ENCODE peak calls at places on chromosome 6, in ten cellular contexts. Y is pancreas, D is AG04450, G is fibroblast of villous mesenchyme, J is RWPE1, S is mesothelial cell of epicardium, V is heart right ventricle, Z is H9, M is brain microvascular endothelial cell, H is psoas muscle. P is an unnamed sample.

GRCh38 chr6:139852067-139852466 is 477.6 kb upstream of the CITED2 start:
- DNase-seq in M (no peak), Y (no peak), Z (no peak), S (no peak), V (no peak), H (no peak), J (no peak), D (no peak), G (no peak), P (no peak)

GRCh38 chr6:53325785-53326184 is 23.0 kb downstream of the ELOVL5 start:
- DNase-seq in Z (no peak), D (no peak), G (no peak), S (no peak), M (no peak), V (no peak), J (no peak), Y (no peak), H (no peak), P (no peak)

GRCh38 chr6:41470341-41471063 is 75.7 kb upstream of the FOXP4 start:
- DNase-seq in Z (no peak), M (peak; percentile 51), H (peak; percentile 86), J (peak; percentile 40), S (no peak), Y (peak; percentile 17), D (no peak), V (no peak), G (peak; percentile 36), P (peak; percentile 39)

GRCh38 chr6:95266537-95267258 is 310.6 kb upstream of the MANEA start:
- DNase-seq in M (no peak), Z (no peak), S (no peak), V (no peak), Y (no peak), D (no peak), H (no peak), G (no peak), J (no peak), P (no peak)

GRCh38 chr6:35178932-35179832 is 34.6 kb upstream of the SCUBE3 start:
- DNase-seq in H (no peak), Z (no peak), M (no peak), D (no peak), V (no peak), G (no peak), S (no peak), Y (no peak), J (no peak), P (no peak)

GRCh38 chr6:45576648-45577624 is 199.2 kb upstream of the SUPT3H start:
- DNase-seq in V (peak; percentile 75), Y (no peak), S (no peak), M (no peak), H (no peak), J (no peak), D (no peak), G (peak; percentile 60), Z (no peak), P (no peak)

GRCh38 chr6:72651967-72652956 is 30.4 kb downstream of the KCNQ5 start:
- DNase-seq in J (no peak), S (no peak), D (no peak), M (no peak), V (no peak), Z (no peak), G (no peak), H (no peak), Y (no peak), P (no peak)

GRCh38 chr6:107122748-107123147 is 7.4 kb upstream of the BEND3 start:
- DNase-seq in D (no peak), V (no peak), G (no peak), Y (no peak), M (no peak), Z (no peak), S (no peak), J (no peak), H (no peak), P (no peak)

GRCh38 chr6:155054851-155055250 is 59.7 kb downstream of the TIAM2 start:
- DNase-seq in J (no peak), M (no peak), Y (no peak), G (no peak), Z (no peak), V (no peak), D (no peak), H (no peak), S (no peak), P (no peak)

GRCh38 chr6:134534708-134535149 is 216.8 kb upstream of the SGK1 start:
- DNase-seq in M (peak; percentile 46), Y (no peak), D (no peak), Z (no peak), V (no peak), G (no peak), H (no peak), J (no peak), S (no peak), P (peak; percentile 16)

DNA sequence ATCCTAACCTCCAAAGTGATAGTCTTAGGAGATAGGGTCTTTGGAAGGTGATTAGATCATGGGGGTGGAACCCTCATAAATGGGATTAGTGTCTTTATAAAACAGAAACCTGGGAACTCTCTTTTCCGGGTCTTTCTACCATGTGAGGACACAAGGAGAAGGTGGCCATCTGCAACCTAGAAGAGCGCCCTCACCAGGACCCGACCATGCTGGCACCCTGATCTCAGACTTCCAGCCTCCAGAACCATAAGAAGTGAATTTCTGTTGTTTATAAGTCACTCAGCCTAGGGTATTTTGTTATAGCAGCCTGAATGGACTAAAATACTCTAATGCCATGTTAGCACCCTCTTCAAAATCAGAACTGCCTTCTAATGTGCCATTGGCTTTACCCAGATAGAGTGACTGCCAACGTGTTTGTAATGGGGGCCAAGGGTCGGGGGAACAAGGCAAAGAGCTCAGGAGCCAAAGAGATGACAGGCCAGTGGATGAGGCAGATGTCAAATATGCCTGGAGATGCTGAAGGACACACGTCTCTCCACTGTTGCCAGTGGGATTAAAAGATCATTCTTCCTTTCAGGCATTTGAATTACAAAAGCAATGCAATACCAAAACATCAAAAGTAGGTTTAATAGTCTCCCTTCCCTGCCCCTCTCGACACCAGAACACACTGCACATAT is 21.0 kb downstream of the TUBB2B start:
- DNase-seq in H (no peak), Y (no peak), M (no peak), S (no peak), G (no peak), J (no peak), Z (no peak), V (no peak), D (no peak), P (no peak)
- TF ChIP-seq CTCF in H (no peak), Y (no peak), M (peak; percentile 15), S (no peak), G (no peak), J (no peak), Z (peak; percentile 50), V (no peak), D (no peak), P (no peak)

GRCh38 chr6:31574106-31575061 is 981 bp upstream of the TNF start:
- DNase-seq in Z (peak; percentile 52), S (no peak), Y (no peak), M (no peak), D (no peak), V (no peak), H (no peak), J (no peak), G (no peak), P (peak; percentile 53)
- TF ChIP-seq CTCF in Z (peak; percentile 40), S (no peak), Y (no peak), M (no peak), D (no peak), V (no peak), H (no peak), J (no peak), G (no peak), P (no peak)

DNA sequence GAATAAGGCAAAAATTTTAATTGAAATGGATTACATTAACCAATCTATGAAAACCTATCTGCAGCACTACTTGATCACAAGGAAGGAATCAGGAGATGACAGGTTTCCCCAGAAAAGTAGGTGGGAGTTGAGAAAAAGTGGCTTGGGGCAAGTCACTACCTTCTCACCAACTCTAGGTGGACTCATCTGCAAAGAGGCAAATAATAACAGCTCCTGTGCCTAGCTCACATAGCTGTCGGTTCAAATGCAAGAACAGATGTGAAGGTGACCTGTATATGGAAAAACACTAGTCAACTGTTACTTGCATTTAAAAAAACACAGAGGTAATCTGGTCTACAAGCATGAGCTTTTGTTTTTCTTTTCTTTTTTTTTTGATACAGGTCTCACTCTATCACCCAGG is 67.2 kb downstream of the POPDC3 start:
- DNase-seq in G (no peak), Y (no peak), S (no peak), H (no peak), M (no peak), D (no peak), Z (no peak), J (no peak), V (no peak), P (no peak)
- TF ChIP-seq CTCF in G (no peak), Y (no peak), S (no peak), H (no peak), M (no peak), D (no peak), Z (peak; percentile 47), J (no peak), V (no peak), P (no peak)

GRCh38 chr6:50724381-50725124 is 11.2 kb downstream of the TFAP2D start:
- DNase-seq in M (no peak), V (no peak), G (no peak), Y (no peak), H (no peak), D (no peak), S (no peak), Z (peak; percentile 59), J (no peak), P (no peak)
- TF ChIP-seq CTCF in M (no peak), V (no peak), G (no peak), Y (no peak), H (no peak), D (no peak), S (no peak), Z (no peak), J (no peak), P (no peak)

DNA sequence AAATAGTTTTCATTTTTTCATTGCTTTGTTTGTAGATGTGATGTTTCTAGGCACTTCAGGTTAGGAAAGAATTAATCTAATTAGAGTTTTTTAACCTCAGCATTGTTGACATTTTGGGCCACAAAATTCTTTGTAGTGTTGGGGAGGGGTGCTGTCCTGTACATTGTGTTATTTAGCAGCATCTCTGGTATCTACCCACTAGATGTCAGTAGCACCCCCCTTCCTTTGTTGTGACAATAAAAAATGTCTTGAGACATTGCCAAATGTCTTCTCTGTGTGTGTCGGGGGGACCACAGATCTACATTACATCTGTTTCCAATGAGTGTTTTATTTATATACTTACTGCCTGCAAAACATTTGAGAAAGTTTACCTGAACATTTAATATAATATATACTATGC is 45.6 kb downstream of the EYA4 start:
- DNase-seq in V (no peak), D (no peak), H (no peak), G (peak; percentile 1), M (peak; percentile 43), Z (no peak), Y (no peak), S (no peak), J (no peak), P (no peak)
- TF ChIP-seq CTCF in V (peak; percentile 28), D (peak; percentile 43), H (no peak), G (peak; percentile 21), M (peak; percentile 65), Z (peak; percentile 66), Y (no peak), S (peak; percentile 22), J (no peak), P (no peak)